ENCODE peak calls at places on chromosomes 4 and X, in seven cellular contexts. R is transverse colon, I is breast epithelium, L is PC-3, X is astrocyte of the cerebellum, N is BJ, E is pancreas. J is an unnamed sample.

GRCh38 chrX:6067600-6067999 is 161.1 kb downstream of the NLGN4X start:
- DNase-seq in I (no peak), X (no peak), E (no peak), L (peak), R (no peak), N (no peak), J (no peak)

GRCh38 chr4:154441124-154441523 is 50.5 kb downstream of the DCHS2 start:
- DNase-seq in R (no peak), I (no peak), E (no peak), L (no peak), X (no peak), N (no peak), J (no peak)

GRCh38 chrX:1391707-1392375 is at the start of gene SLC25A6:
- DNase-seq in I (peak), N (peak), X (peak), L (peak), R (peak), E (peak), J (peak)

GRCh38 chr4:143721317-143721716 is 20.8 kb upstream of the FREM3 start:
- DNase-seq in L (no peak), X (no peak), N (no peak), I (no peak), E (no peak), R (no peak), J (no peak)

GRCh38 chr4:101103381-101104142 is 243.8 kb downstream of the PPP3CA start:
- DNase-seq in L (no peak), R (no peak), X (no peak), I (no peak), N (no peak), E (no peak), J (peak)

GRCh38 chrX:146355440-146355839 is 454.1 kb upstream of the CXorf51B start:
- DNase-seq in R (no peak), E (no peak), X (no peak), I (no peak), L (no peak), N (no peak), J (no peak)

GRCh38 chrX:119989905-119990408 is 46.4 kb upstream of the NKAP start:
- DNase-seq in L (no peak), N (no peak), I (no peak), X (no peak), R (no peak), E (peak), J (peak)

GRCh38 chr4:89657931-89658700 is 178.8 kb downstream of the SNCA start:
- DNase-seq in E (no peak), X (peak), N (no peak), L (peak), R (no peak), I (no peak), J (peak)

GRCh38 chr4:9898596-9899345 is 117.3 kb downstream of the DRD5 start:
- DNase-seq in N (no peak), I (no peak), R (peak), X (no peak), E (no peak), L (peak), J (peak)

GRCh38 chr4:45944000-45944399 is 179.9 kb downstream of the GABRG1 start:
- DNase-seq in R (no peak), E (no peak), I (no peak), X (no peak), N (no peak), L (peak), J (no peak)

GRCh38 chr4:182492456-182492855 is 249.3 kb downstream of the TENM3 start:
- DNase-seq in N (peak), R (no peak), I (no peak), X (peak), L (no peak), E (no peak), J (no peak)

GRCh38 chrX:134502686-134503085 is 42.7 kb downstream of the HPRT1 start:
- DNase-seq in I (no peak), X (no peak), E (no peak), L (no peak), N (no peak), R (no peak), J (no peak)

GRCh38 chr4:32003548-32003947 is 1283.4 kb downstream of the PCDH7 start:
- DNase-seq in E (no peak), X (no peak), R (no peak), L (no peak), N (no peak), I (no peak), J (no peak)

GRCh38 chr4:94208268-94208667 is 603 bp downstream of the SMARCAD1 start:
- DNase-seq in E (no peak), I (no peak), N (no peak), L (no peak), X (no peak), R (no peak), J (peak)

GRCh38 chr4:144090744-144091143 is 49.8 kb downstream of the GYPA start:
- DNase-seq in N (no peak), I (no peak), X (no peak), L (no peak), E (no peak), R (no peak), J (no peak)

GRCh38 chr4:154566639-154567204 is 3.9 kb downstream of the FGB start:
- DNase-seq in N (no peak), E (no peak), L (peak), R (no peak), I (no peak), X (no peak), J (no peak)

GRCh38 chr4:148684638-148685037 is 242.4 kb upstream of the NR3C2 start:
- DNase-seq in E (no peak), I (no peak), L (no peak), R (no peak), N (no peak), X (no peak), J (no peak)

DNA sequence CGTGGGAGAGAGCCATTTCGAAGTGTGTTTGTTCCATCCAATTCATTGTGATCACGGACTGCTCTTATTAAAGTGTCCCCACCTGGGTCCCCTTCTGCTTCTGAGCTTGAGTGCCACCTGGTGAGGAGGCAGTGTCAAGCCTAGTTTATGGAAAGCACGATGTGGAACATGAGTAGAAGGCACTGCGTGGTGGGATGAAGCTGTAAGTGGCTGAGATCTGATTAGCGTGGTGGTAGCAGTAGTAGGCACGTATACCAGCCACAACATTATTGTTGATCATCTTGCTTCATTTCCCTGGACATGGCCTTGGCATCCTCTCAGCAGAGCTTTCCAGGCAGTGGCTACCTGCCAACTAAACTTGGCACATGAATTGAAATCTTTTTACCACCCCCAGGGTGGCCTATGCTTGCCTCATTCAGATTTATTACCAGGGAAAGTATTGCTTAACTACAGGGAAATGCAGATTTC is 46.4 kb downstream of the GPAT3 start:
- DNase-seq in N (no peak), X (peak), L (peak), I (peak), E (peak), R (peak), J (peak)
- TF ChIP-seq CTCF in N (no peak), X (no peak), L (peak), I (no peak), E (no peak), R (no peak), J (no peak)

GRCh38 chr4:8893624-8894423 is 22.2 kb upstream of the HMX1 start:
- DNase-seq in I (no peak), R (no peak), N (no peak), E (no peak), L (no peak), X (no peak), J (no peak)
- H3K4me3 ChIP-seq in I (no peak), R (no peak), N (no peak), E (no peak), L (no peak), X (no peak), J (no peak)

GRCh38 chr4:3071811-3072210 is 2.5 kb downstream of the HTT-AS start:
- DNase-seq in E (no peak), L (no peak), N (no peak), R (no peak), I (no peak), X (no peak), J (no peak)

GRCh38 chr4:3075652-3075981 is 1.1 kb downstream of the HTT start:
- DNase-seq in E (no peak), R (no peak), N (no peak), L (no peak), X (no peak), I (no peak), J (no peak)

GRCh38 chr4:3074846-3075651 is 568 bp downstream of the HTT start:
- DNase-seq in L (peak), N (no peak), E (peak), I (peak), R (peak), X (peak), J (peak)

GRCh38 chr4:3074078-3074845 is at the start of the genes HTT and HTT-AS:
- DNase-seq in L (peak), R (peak), I (peak), E (peak), X (peak), N (peak), J (peak)

DNA sequence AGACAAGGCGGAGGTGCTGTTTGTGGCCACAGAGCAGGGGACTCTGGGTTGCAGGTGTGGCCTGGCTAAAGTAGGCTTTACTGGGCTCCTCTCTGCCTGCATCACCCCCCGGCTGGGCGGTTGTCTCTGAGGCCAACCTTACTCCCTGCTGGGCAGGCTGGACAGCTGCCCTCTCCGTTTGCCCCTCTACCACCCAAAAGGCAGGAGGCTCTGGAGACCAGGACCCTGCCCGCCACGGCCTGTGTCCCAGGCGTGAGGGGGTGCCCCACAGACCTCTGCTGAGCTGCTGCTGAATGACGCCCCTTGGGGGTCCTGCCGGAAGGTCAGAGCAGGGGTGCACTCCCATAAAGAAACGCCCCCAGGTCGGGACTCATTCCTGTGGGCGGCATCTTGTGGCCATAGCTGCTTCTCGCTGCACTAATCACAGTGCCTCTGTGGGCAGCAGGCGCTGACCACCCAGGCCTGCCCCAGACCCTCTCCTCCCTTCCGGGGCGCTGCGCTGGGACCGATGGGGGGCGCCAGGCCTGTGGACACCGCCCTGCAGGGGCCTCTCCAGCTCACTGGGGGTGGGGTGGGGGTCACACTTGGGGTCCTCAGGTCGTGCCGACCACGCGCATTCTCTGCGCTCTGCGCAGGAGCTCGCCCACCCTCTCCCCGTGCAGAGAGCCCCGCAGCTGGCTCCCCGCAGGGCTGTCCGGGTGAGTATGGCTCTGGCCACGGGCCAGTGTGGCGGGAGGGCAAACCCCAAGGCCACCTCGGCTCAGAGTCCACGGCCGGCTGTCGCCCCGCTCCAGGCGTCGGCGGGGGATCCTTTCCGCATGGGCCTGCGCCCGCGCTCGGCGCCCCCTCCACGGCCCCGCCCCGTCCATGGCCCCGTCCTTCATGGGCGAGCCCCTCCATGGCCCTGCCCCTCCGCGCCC is 920 bp downstream of the HTT-AS start:
- DNase-seq in I (no peak), E (no peak), R (no peak), L (no peak), N (no peak), X (no peak), J (peak)
- TF ChIP-seq CTCF in I (no peak), E (no peak), R (no peak), L (no peak), N (peak), X (peak), J (no peak)

DNA sequence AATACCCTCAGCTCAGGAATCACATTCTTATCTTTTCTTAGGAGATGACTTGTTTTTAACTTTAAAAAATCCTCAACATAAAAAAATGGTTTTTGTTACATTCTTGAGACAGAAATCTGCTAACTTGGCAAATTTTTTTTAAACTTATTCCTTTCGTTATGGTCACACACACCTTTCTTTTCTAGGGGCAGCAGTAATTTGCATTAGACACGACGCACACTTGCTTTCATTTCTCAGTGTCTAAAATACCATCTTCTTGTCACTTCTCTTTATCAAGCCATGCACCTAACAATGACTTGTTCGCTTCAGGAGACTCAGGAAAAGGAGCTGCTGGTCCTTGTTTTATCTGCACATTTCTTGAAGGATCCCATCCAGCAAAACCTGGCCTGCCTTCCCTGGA is 112.6 kb upstream of the TBL1X start:
- DNase-seq in N (no peak), L (no peak), I (no peak), R (no peak), X (no peak), E (no peak), J (no peak)
- H3K4me3 ChIP-seq in N (no peak), L (peak), I (no peak), R (no peak), X (no peak), E (no peak), J (peak)

GRCh38 chr4:14091966-14092365 is 464.4 kb upstream of the BOD1L1 start:
- DNase-seq in E (no peak), L (no peak), R (no peak), N (no peak), X (no peak), I (no peak), J (no peak)
- TF ChIP-seq CTCF in E (no peak), L (no peak), R (no peak), N (no peak), X (no peak), I (no peak), J (no peak)

DNA sequence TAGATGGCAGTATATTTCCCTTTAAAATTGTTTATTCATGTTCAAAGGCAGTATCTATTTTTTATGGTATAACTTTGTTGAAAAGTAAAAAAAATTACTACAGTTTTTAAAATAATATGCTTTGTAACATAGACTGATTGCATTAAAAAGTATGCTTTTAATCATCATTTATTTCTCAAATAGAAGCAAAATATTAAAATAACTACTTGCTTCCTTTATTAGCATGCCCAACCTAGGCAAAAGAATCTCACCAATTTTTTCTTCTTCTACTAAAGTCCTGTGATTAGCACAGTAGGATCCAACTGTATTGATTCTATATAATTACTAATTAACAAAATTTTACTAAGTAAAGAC is 69.6 kb upstream of the NFKB1 start:
- DNase-seq in L (no peak), X (no peak), E (no peak), I (no peak), R (no peak), N (no peak), J (no peak)
- H3K4me3 ChIP-seq in L (peak), X (peak), E (peak), I (peak), R (no peak), N (no peak), J (peak)

GRCh38 chrX:151510203-151510602 is 53.3 kb upstream of the PASD1 start:
- DNase-seq in I (no peak), R (no peak), E (no peak), N (no peak), X (no peak), L (no peak), J (no peak)

DNA sequence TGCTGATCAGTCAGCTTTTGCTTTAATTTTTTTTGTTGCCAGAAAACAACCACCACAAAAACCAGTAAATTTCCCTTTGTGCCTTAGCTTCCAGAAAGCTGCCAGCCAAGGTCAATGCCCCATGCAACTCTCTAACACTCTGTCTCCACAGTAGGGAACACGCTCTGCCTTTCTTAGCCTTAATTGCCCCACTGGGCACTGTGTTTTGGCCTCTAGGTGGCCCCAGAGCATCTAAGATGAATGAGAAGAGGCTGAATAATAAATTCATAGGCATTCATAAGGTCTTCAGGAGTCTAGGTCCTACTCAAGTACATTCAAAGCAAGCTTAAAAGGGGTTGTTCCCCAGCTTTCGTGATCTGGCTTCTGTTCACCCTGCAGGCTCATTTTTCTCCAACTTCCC is 57.7 kb upstream of the PASD1 start:
- DNase-seq in N (no peak), E (no peak), R (no peak), L (peak), X (no peak), I (no peak), J (peak)
- TF ChIP-seq CTCF in N (peak), E (no peak), R (no peak), L (peak), X (peak), I (no peak), J (peak)

GRCh38 chrX:108304210-108304609 is 134.0 kb downstream of the COL4A6 start:
- DNase-seq in E (no peak), I (no peak), R (no peak), N (no peak), L (peak), X (no peak), J (peak)
- H3K4me3 ChIP-seq in E (no peak), I (no peak), R (no peak), N (no peak), L (no peak), X (no peak), J (no peak)